ENCODE peak calls at places on chromosomes 2 and 18, in six cellular contexts. Q is left lung; G is testis; L is NCI-H345; N is GM03348; K is activated CD4-positive, alpha-beta T cell treated with anti-CD3 and anti-CD28 coated beads, Interleukin-2, amount 50 U/mL, for 1 hour. M is an unnamed sample.

GRCh38 chr2:121527009-121527682 is 3.5 kb upstream of the RNU4ATAC start:
- DNase-seq in Q (no peak), G (no peak), L (no peak), N (no peak), K (no peak), M (no peak)

GRCh38 chr2:73920577-73921545 is 5.8 kb upstream of the DGUOK start:
- DNase-seq in Q (peak), G (no peak), L (peak), N (peak), K (peak), M (no peak)

GRCh38 chr18:34773378-34773777 is 63.3 kb downstream of the DTNA start:
- DNase-seq in Q (no peak), G (no peak), L (no peak), N (peak), K (no peak), M (no peak)

GRCh38 chr2:152518656-152519580 is 183.9 kb downstream of the FMNL2 start:
- DNase-seq in Q (no peak), G (peak), L (peak), N (no peak), K (no peak), M (no peak)

GRCh38 chr2:211070547-211070946 is 514.1 kb downstream of the CPS1 start:
- DNase-seq in Q (no peak), G (no peak), L (no peak), N (no peak), K (no peak), M (no peak)

GRCh38 chr2:113283704-113284284 is 5.1 kb upstream of the PAX8 start:
- DNase-seq in Q (peak), G (peak), L (no peak), N (peak), K (no peak), M (peak)

GRCh38 chr2:102442967-102443828 is 20.2 kb downstream of the IL18RAP start:
- DNase-seq in Q (no peak), G (peak), L (no peak), N (peak), K (peak), M (no peak)

GRCh38 chr2:51782874-51783765 is 751.2 kb upstream of the NRXN1 start:
- DNase-seq in Q (no peak), G (no peak), L (peak), N (peak), K (no peak), M (no peak)

GRCh38 chr18:44067201-44067600 is 613.5 kb upstream of the SETBP1 start:
- DNase-seq in Q (no peak), G (no peak), L (peak), N (no peak), K (no peak), M (no peak)

GRCh38 chr2:31467426-31467825 is 52.9 kb upstream of the XDH start:
- DNase-seq in Q (no peak), G (no peak), L (no peak), N (no peak), K (no peak), M (no peak)

GRCh38 chr2:219987830-219988229 is 360.4 kb downstream of the SLC4A3 start:
- DNase-seq in Q (no peak), G (no peak), L (no peak), N (peak), K (no peak), M (peak)

GRCh38 chr18:2310824-2311349 is 260.4 kb downstream of the METTL4 start:
- DNase-seq in Q (no peak), G (no peak), L (no peak), N (no peak), K (no peak), M (no peak)

GRCh38 chr18:45889419-45890059 is 64.1 kb downstream of the SIGLEC15 start:
- DNase-seq in Q (no peak), G (no peak), L (no peak), N (no peak), K (no peak), M (no peak)

GRCh38 chr18:75223687-75224347 is 13.2 kb downstream of the TSHZ1 start:
- DNase-seq in Q (no peak), G (no peak), L (no peak), N (no peak), K (no peak), M (no peak)

GRCh38 chr18:33839452-33840225 is 261.6 kb downstream of the ASXL3 start:
- DNase-seq in Q (no peak), G (no peak), L (peak), N (peak), K (no peak), M (no peak)

GRCh38 chr2:238786379-238786778 is 61.5 kb upstream of the TWIST2 start:
- DNase-seq in Q (no peak), G (no peak), L (no peak), N (peak), K (no peak), M (no peak)

GRCh38 chr2:218228366-218229092 is 11.5 kb downstream of the ARPC2 start:
- DNase-seq in Q (no peak), G (no peak), L (no peak), N (no peak), K (no peak), M (no peak)

GRCh38 chr2:74917702-74918619 is 40.5 kb upstream of the POLE4 start:
- DNase-seq in Q (no peak), G (no peak), L (no peak), N (peak), K (no peak), M (peak)

GRCh38 chr18:48836231-48836805 is 114.4 kb downstream of the SMAD7 start:
- DNase-seq in Q (no peak), G (no peak), L (no peak), N (no peak), K (no peak), M (no peak)

GRCh38 chr2:201644001-201644400 is 698 bp upstream of the TMEM237 start:
- DNase-seq in Q (no peak), G (peak), L (no peak), N (peak), K (no peak), M (peak)

GRCh38 chr2:133711226-133711625 is 143.0 kb upstream of the NCKAP5 start:
- DNase-seq in Q (no peak), G (no peak), L (no peak), N (no peak), K (no peak), M (no peak)

GRCh38 chr2:21757805-21758204 is 634.0 kb downstream of the TDRD15 start:
- DNase-seq in Q (no peak), G (no peak), L (no peak), N (no peak), K (no peak), M (no peak)

M was measured in HS-5.